ENCODE peak calls at places on chromosomes 16 and 17, in four cellular contexts. A, M, C and O are unnamed samples.

GRCh38 chr17:1907818-1908698 is 78.3 kb downstream of the RPA1 start:
- DNase-seq in A (no peak), M (peak), C (no peak), O (no peak)

GRCh38 chr17:28643979-28644781 is 778 bp downstream of the BLTP2 start:
- DNase-seq in A (no peak), M (peak), C (peak), O (no peak)

GRCh38 chr17:83182620-83183063 is 103.2 kb downstream of the METRNL start:
- DNase-seq in M (no peak), C (no peak), A (no peak), O (no peak)

GRCh38 chr16:12318661-12319463 is 342.3 kb downstream of the SNX29 start:
- DNase-seq in M (no peak), A (no peak), C (peak), O (no peak)

GRCh38 chr17:80414803-80415625 is at the start of gene ENDOV:
- DNase-seq in A (peak), M (peak), C (peak), O (peak)

GRCh38 chr17:2649191-2649590 is 55.7 kb downstream of the PAFAH1B1 start:
- DNase-seq in A (no peak), C (no peak), M (no peak), O (no peak)

GRCh38 chr17:31745964-31746650 is 112.9 kb downstream of the COPRS start:
- DNase-seq in M (no peak), C (no peak), A (no peak), O (no peak)

GRCh38 chr17:48545022-48545376 is at the start of gene HOXB2:
- DNase-seq in M (peak), A (no peak), C (no peak), O (no peak)

GRCh38 chr16:79844603-79845002 is 244.1 kb upstream of the MAF start:
- DNase-seq in M (no peak), C (no peak), A (no peak), O (no peak)

GRCh38 chr16:70520612-70521297 is 2.6 kb downstream of the COG4 start:
- DNase-seq in C (no peak), M (no peak), A (no peak), O (peak)

GRCh38 chr16:47392114-47392513 is 68.7 kb downstream of the ITFG1 start:
- DNase-seq in C (no peak), A (no peak), M (no peak), O (no peak)

GRCh38 chr17:61647044-61647443 is 56.0 kb upstream of the NACA2 start:
- DNase-seq in A (peak), M (no peak), C (no peak), O (peak)

GRCh38 chr17:45301674-45302073 is 15.1 kb downstream of the MAP3K14 start:
- DNase-seq in A (no peak), C (no peak), M (no peak), O (no peak)

GRCh38 chr17:45298546-45299285 is 18.1 kb downstream of the MAP3K14 start:
- DNase-seq in C (no peak), M (no peak), A (no peak), O (no peak)

GRCh38 chr17:45299311-45299710 is 17.5 kb downstream of the MAP3K14 start:
- DNase-seq in M (peak), A (no peak), C (no peak), O (no peak)

GRCh38 chr17:45302649-45303173 is 14.1 kb downstream of the MAP3K14 start:
- DNase-seq in C (no peak), A (no peak), M (no peak), O (no peak)

DNA sequence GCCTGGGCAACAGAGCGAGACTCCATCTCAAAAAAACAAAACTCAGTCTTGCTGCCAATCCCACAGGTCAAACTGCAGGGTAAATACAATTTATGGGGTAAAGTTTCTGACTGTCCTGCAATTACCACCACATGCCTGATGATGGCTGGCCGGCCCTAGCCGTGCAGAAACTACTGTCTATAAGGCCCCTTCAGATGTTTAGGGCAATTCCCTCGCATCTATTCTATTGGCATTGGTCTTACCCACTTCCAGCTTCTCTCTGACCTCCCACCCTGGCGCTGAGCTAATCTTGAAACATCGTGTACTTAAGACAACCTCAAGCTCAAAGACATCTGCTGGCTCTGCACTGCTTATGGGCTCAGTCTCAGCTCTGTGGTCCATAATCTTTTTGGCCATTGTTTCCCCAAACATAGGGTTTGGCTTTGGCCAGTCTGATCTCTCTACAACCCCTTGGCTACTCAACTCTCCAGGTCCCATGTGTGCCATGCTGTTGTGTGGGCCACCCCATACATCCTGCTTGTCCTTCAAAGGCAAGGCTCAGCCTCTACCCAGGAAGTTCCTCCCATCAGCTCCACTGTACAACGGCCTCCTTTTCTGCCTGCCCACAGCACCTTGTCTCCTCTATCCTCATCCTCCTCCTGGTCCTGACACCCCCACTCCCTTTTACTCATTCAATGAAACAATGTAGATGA is 16.6 kb downstream of the MAP3K14 start:
- DNase-seq in C (no peak), M (no peak), A (no peak), O (no peak)
- TF ChIP-seq CTCF in C (no peak), M (no peak), A (no peak), O (no peak)

DNA sequence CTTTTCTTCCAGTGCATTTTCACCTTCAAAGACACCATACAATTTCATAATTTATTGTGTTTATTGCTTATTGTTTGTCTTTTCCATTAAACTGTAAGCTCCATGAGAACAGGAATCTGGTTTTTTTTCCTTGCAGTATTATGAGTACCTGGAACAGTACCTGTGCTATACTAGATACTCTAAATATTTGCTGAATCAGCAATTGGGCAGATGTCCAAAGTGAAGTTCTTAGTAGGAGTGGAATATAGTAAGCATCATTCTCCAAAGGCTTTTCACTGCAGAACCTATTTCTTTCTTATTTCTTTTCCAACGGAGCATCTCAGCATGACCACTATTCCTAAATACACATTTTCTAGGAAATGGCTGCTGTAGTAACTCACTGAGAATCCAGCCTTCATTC is 269.0 kb upstream of the CCL2 start:
- DNase-seq in A (no peak), C (no peak), M (no peak), O (no peak)
- TF ChIP-seq CTCF in A (no peak), C (no peak), M (no peak), O (no peak)

DNA sequence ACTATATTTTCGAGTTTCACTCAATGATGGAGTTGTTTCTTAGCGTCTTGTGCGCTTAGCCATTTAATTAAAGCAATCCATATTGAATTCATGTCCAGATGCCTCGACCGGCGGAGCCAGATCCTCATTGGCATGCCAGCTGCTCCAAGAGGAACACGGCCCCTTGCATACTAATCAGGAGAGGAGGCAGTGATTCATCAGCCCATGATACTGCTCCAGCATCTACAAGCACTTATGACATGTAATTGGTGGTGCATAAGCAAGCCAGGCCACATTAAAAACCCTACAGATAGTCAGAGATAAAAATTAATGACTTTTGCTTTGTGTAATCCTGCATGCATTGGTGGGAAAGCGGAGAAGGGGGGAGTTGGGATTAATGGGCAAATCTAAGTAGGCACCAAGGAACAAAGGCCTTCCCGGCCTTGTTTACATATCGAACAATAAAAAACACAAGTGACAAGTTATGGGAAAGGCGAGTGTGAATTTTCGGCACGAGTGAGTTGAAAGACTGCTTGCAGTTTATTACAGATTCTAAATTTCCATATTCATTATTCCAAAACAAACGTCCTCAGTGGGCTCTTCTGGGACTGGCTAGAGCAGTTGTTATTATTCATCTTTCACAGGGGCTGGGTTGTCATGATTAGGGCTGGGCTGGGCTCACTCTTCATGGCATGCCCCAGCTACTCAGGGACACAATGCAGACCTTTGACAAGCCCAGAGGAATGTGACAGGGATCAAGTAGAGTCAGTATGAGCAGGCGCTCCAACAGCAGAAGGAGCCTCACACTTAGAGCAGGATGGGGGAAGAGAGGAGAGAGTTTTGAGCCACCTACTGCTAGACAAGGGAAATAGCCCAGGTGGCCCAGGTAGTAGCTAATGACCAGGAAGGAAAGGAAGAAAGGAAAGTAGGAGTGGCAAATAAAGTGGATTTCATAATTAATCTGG is 281.7 kb upstream of the ZFHX3 start:
- DNase-seq in A (no peak), M (peak), C (no peak), O (no peak)
- TF ChIP-seq CTCF in A (no peak), M (no peak), C (no peak), O (no peak)

DNA sequence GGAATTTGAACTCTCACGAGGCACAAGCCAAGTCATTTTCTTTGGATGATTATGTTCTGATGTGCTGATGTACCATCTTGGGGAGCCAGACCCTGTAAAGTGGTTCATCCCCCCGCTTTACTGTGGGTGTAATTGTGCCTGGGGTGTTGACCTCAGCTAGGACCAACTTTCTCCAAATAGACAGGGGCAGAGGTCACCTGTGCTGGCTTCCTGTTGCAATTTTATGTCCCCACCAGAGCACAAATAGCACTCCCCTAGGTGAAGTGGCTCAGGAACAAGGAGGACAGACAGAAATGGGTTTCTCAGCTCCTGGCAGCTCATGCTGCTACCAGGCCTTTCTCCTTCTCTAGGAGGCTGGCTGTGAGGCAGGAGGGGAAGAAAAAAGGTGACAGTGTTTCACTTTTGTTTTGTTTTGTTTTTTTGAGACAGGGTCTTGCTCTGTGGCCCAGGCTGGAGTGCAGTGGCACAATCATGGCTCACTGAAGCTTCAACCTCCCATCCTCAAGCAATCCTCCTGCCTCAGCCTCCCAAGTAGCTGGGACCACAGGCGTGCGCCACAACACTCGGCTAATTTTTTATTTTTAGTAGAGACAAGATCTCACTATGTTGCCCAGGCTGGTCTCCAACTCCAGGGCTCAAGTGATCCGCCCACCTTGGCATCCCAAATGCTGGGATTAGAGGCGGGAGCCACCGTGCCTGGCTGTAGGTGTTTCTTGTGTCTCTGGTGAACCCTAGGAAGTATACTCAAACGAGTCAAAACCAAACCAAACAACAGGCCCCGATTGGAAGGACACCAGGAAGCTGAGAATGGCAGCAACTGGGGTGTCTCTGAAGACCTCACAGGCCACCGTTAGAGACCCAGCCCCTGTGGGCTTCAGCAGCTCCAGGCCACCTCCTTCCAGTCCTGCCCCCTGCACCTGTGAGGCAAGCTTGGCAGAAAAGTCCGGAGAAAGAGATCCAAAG is 32.5 kb upstream of the WFIKKN2 start:
- DNase-seq in C (no peak), A (no peak), M (no peak), O (no peak)
- TF ChIP-seq CTCF in C (no peak), A (no peak), M (no peak), O (no peak)

DNA sequence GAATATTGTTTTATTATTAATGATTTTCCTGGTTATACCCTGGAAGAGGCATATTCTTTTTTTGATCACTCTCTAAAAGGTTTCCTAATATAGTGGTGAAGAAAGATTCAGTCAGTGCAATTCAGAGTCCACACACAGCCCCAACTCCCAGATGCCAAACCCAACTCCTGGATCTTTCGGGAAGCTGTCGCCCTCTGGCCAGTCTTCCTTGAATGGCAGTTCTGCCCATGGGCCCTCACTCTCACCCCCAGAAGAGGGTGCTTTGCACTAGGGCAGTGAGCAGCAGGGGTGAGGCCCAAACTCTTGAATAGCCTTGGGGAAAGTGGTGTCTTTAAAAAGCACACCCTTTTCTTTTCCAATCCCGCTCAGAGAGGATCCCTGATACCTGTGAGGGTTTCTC is 11.0 kb downstream of the KRT32 start:
- DNase-seq in A (no peak), C (no peak), M (no peak), O (no peak)
- TF ChIP-seq CTCF in A (peak), C (peak), M (peak), O (no peak)

GRCh38 chr16:83899272-83899897 is 470 bp downstream of the MLYCD start:
- DNase-seq in A (no peak), M (peak), C (no peak), O (no peak)
- TF ChIP-seq CTCF in A (no peak), M (peak), C (no peak), O (peak)

GRCh38 chr17:78708510-78708973 is 73.5 kb downstream of the CYTH1 start:
- DNase-seq in A (peak), M (peak), C (no peak), O (peak)
- TF ChIP-seq CTCF in A (peak), M (peak), C (peak), O (peak)